ENCODE peak calls at places on chromosome 12, in eight cellular contexts. J is upper lobe of right lung, V is OCI-LY7, X is testis, H is heart left ventricle, W is body of pancreas, C is cardiac muscle cell, Q is A549. S is an unnamed sample.

GRCh38 chr12:69534389-69534822 is 50.9 kb upstream of the CCT2 start:
- DNase-seq in J (no peak), V (no peak), X (peak), H (no peak), W (peak), C (peak), Q (peak), S (no peak)

GRCh38 chr12:99153283-99153682 is 494.3 kb upstream of the GARIN6 start:
- DNase-seq in J (no peak), V (no peak), X (no peak), H (no peak), W (no peak), C (no peak), Q (no peak), S (no peak)

GRCh38 chr12:64946132-64946829 is 121.8 kb downstream of the TBC1D30 start:
- DNase-seq in J (no peak), V (no peak), X (peak), H (no peak), W (peak), C (peak), Q (no peak), S (no peak)

GRCh38 chr12:19031032-19031431 is 98.5 kb upstream of the PLEKHA5 start:
- DNase-seq in J (no peak), V (no peak), X (no peak), H (no peak), W (no peak), C (no peak), Q (peak), S (no peak)

GRCh38 chr12:92034858-92035401 is 110.7 kb downstream of the BTG1 start:
- DNase-seq in J (peak), V (peak), X (peak), H (peak), W (peak), C (no peak), Q (peak), S (peak)

GRCh38 chr12:122991623-122992275 is 11.3 kb downstream of the ARL6IP4 start:
- DNase-seq in J (no peak), V (no peak), X (no peak), H (peak), W (no peak), C (no peak), Q (no peak), S (no peak)

GRCh38 chr12:64273527-64274403 is 51.7 kb upstream of the KICS2 start:
- DNase-seq in J (no peak), V (no peak), X (peak), H (no peak), W (no peak), C (no peak), Q (peak), S (peak)

GRCh38 chr12:5200276-5201087 is 156.8 kb downstream of the KCNA5 start:
- DNase-seq in J (peak), V (peak), X (peak), H (peak), W (peak), C (peak), Q (peak), S (no peak)

GRCh38 chr12:64544796-64545382 is 65.4 kb upstream of the RASSF3 start:
- DNase-seq in J (no peak), V (no peak), X (no peak), H (no peak), W (no peak), C (no peak), Q (no peak), S (no peak)

GRCh38 chr12:22238211-22238610 is 96.3 kb downstream of the ST8SIA1 start:
- DNase-seq in J (no peak), V (no peak), X (no peak), H (no peak), W (no peak), C (no peak), Q (no peak), S (no peak)

GRCh38 chr12:104055686-104056388 is 5.8 kb upstream of the GLT8D2 start:
- DNase-seq in J (peak), V (no peak), X (peak), H (peak), W (peak), C (no peak), Q (no peak), S (no peak)

GRCh38 chr12:77723308-77723707 is 107.4 kb upstream of the NAV3 start:
- DNase-seq in J (no peak), V (no peak), X (no peak), H (no peak), W (no peak), C (no peak), Q (no peak), S (no peak)

GRCh38 chr12:62472472-62472871 is 5.8 kb downstream of the MON2 start:
- DNase-seq in J (no peak), V (no peak), X (no peak), H (no peak), W (no peak), C (no peak), Q (no peak), S (no peak)

GRCh38 chr12:67509987-67510386 is 138.6 kb upstream of the DYRK2 start:
- DNase-seq in J (no peak), V (no peak), X (no peak), H (no peak), W (no peak), C (no peak), Q (no peak), S (no peak)

GRCh38 chr12:122995503-122996187 is 15.2 kb downstream of the ARL6IP4 start:
- DNase-seq in J (no peak), V (no peak), X (peak), H (peak), W (no peak), C (no peak), Q (no peak), S (no peak)

GRCh38 chr12:124725612-124726237 is 137.9 kb downstream of the SCARB1 start:
- DNase-seq in J (no peak), V (no peak), X (no peak), H (no peak), W (no peak), C (no peak), Q (no peak), S (no peak)

GRCh38 chr12:98513379-98514318 is 1.7 kb upstream of the TMPO start:
- DNase-seq in J (no peak), V (peak), X (peak), H (no peak), W (no peak), C (no peak), Q (no peak), S (no peak)

GRCh38 chr12:127629066-127629820 is 637.7 kb upstream of the TMEM132C start:
- DNase-seq in J (no peak), V (no peak), X (no peak), H (no peak), W (no peak), C (no peak), Q (no peak), S (no peak)

GRCh38 chr12:57476162-57476992 is 3.3 kb downstream of the ARHGAP9 start:
- DNase-seq in J (peak), V (peak), X (peak), H (no peak), W (no peak), C (no peak), Q (no peak), S (peak)

GRCh38 chr12:113880337-113880736 is 85.8 kb downstream of the RBM19 start:
- DNase-seq in J (no peak), V (no peak), X (no peak), H (no peak), W (no peak), C (no peak), Q (no peak), S (no peak)

GRCh38 chr12:34198924-34199323 is 176.6 kb downstream of the ALG10 start:
- DNase-seq in J (no peak), V (no peak), X (no peak), H (no peak), W (no peak), C (no peak), Q (no peak), S (no peak)

GRCh38 chr12:29970501-29970900 is 186.8 kb upstream of the TMTC1 start:
- DNase-seq in J (no peak), V (no peak), X (no peak), H (no peak), W (no peak), C (no peak), Q (no peak), S (no peak)

DNA sequence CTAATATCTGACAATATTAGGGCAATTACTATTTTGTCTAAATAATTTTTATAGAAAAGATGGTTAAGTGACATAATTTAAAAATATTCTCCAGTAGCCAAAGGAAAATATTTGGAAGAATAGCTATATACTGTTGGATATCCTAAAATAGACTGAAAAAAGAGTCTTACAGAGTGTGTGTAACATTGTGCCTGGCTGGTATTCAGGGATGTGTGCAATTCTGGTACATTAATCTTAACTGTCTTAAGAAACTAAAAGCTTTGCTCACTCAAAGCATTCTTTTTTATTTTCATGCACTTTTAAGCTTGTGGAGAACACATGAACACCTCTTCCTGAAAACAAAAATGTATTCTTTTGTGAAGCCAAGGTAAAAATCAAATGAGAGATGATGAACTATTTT is 10.1 kb upstream of the NR2C1 start:
- DNase-seq in J (no peak), V (no peak), X (no peak), H (no peak), W (no peak), C (no peak), Q (no peak), S (no peak)
- H3K27ac ChIP-seq in J (peak), V (no peak), X (peak), H (peak), W (no peak), C (peak), Q (peak), S (no peak)

DNA sequence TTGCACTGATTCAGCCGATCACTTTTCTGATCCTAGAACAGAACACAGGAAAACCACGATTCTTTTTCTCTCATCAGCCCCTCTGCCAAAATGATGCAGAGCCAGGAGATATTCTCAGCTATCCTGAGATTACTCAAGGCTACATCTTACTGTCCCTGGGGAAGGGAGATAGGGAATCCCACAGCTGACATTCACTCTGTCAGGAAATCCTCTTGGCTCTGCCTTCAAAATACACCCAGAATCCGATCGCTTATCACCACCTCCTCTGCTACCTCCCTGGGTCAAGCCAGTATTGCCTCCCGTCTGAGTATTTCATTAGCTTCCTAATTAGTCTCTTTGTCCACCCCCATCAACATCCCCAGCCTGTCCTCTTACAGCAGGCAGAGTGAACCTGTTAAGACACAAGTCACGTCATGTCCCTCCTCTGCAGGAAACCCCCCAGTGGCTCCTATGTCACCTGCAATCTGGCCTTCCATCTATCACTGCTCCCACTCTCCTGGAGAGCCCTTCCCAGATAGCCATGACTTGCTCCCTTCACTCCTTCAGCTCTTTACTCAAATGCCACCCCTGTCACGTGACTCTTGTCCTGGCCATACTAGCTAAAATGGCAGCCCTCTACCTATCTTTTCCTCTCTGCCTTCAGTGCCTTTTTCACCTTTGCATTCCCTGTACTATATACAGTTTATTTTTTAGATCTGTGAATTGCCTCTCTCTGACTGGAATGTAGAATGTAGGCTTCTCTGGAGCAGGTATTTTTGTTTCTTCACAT is 70.3 kb downstream of the GALNT4 start:
- DNase-seq in J (no peak), V (no peak), X (no peak), H (no peak), W (no peak), C (no peak), Q (no peak), S (no peak)
- H3K4me3 ChIP-seq in J (no peak), V (no peak), X (no peak), H (peak), W (no peak), C (no peak), Q (no peak), S (no peak)

DNA sequence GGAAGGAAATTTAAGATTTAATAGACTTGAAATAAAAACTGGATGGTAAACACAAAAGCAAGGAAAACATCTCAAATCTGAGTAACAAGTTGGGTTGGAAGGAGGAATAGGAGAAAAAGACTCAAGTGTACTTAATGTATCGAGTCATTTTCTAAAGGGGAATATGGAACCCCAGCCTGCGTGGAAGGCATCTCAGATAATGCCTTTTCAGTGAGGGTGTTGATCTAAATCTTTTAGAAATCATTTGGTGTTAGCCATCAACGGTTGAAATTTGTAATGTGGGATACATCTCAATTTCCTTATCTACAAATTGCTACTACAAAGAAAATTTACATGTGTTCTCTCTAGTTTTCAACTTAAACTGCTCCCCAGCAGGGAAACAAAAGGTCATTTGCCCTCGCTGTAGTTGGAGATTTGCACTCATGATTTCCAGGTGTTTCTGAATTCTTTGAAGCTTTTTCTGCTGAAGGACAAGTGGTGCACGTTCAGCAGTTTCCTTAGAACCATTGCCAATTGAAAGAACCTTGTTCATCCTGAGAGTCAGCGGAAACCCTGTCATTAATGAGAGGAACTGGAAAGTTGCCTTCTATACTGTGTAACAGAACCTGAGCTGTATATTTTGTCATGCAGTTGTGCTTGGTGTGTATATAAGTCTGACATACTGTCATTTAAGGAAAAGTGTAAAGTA is 2.2 kb downstream of the PCBP2 start:
- DNase-seq in J (no peak), V (no peak), X (no peak), H (no peak), W (no peak), C (no peak), Q (no peak), S (peak)
- H3K27ac ChIP-seq in J (no peak), V (peak), X (no peak), H (peak), W (no peak), C (peak), Q (peak), S (peak)

DNA sequence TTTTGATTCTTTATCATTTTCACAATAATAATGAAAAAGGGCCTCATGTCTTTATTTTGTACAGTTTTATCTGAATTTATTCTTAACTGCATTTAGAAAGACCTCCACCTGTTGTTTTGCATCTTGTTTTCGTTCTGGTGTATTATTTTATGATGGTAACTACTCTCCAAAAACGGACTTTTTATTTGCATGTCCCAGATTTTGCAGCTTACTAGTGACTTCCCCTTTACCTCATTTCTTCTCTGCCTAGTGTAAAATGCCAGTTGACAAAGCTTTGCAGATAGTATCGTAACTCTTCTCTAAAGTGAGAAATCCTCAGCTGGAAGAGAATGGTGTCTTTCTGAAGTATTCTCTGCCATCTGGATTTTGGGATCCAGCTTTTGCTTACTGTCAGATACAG is 17.2 kb downstream of the PEX5 start:
- DNase-seq in J (no peak), V (peak), X (no peak), H (no peak), W (no peak), C (no peak), Q (no peak), S (no peak)
- H3K4me3 ChIP-seq in J (no peak), V (peak), X (no peak), H (no peak), W (no peak), C (no peak), Q (no peak), S (no peak)

GRCh38 chr12:107436376-107436775 is 249.2 kb upstream of the PWP1 start:
- DNase-seq in J (no peak), V (no peak), X (no peak), H (no peak), W (no peak), C (peak), Q (peak), S (no peak)
- H3K27ac ChIP-seq in J (no peak), V (no peak), X (no peak), H (no peak), W (no peak), C (no peak), Q (peak), S (no peak)

DNA sequence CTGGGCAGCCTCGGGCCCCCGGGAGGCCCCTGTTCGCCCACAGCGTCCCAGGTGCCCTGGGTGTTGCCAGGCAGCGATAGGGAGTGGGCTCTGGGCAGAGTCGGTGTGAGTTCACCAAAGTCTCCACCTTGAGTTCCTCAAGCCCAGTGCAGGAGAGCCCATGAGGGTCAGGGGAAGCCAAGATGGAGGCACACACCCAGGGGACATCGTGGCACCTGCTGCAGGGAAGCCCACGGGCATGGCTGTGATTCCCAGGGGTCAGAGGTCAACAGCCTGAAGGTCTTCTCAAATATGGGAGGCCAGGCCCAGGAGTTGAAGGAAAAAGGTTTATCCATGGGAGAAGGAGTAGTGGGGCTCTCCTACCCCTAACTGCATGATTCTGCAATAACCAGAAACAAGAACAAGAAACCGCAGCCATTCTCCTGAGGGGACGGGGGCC is 148.8 kb downstream of the ADGRD1 start:
- DNase-seq in J (peak), V (no peak), X (peak), H (peak), W (no peak), C (no peak), Q (no peak), S (no peak)
- H3K4me3 ChIP-seq in J (no peak), V (no peak), X (no peak), H (no peak), W (no peak), C (no peak), Q (no peak), S (no peak)

DNA sequence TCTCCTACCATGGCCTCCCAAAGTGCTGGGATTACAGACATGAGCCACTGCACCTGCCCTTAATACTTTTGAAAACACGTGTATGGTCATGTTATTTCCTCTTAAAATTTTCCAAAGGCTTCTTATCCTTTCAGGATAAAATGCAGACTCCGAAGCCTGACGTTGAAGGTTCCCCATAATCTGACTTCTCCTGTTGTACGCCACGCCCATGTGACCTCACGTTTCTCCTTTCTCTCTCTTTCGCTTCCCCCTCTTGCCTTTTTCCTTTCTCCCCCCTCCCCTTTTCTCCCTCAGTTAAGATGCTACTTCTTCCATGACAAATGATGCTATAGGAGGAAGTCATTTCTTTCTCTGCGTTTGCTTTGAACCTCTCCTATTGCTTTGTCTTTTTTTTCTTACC is 266.0 kb downstream of the FBXL14 start:
- DNase-seq in J (no peak), V (no peak), X (peak), H (no peak), W (no peak), C (no peak), Q (no peak), S (no peak)
- H3K27ac ChIP-seq in J (no peak), V (no peak), X (no peak), H (no peak), W (no peak), C (no peak), Q (no peak), S (no peak)

GRCh38 chr12:75977952-75978671 is 53.5 kb downstream of the PHLDA1 start:
- DNase-seq in J (no peak), V (peak), X (peak), H (no peak), W (peak), C (no peak), Q (peak), S (peak)
- H3K4me3 ChIP-seq in J (no peak), V (no peak), X (no peak), H (no peak), W (no peak), C (no peak), Q (peak), S (peak)

GRCh38 chr12:13049816-13050215 is 5.6 kb downstream of the FAM234B start:
- DNase-seq in J (no peak), V (no peak), X (no peak), H (no peak), W (no peak), C (no peak), Q (no peak), S (no peak)

GRCh38 chr12:13046914-13047472 is 2.8 kb downstream of the FAM234B start:
- DNase-seq in J (no peak), V (no peak), X (no peak), H (no peak), W (no peak), C (no peak), Q (no peak), S (no peak)

DNA sequence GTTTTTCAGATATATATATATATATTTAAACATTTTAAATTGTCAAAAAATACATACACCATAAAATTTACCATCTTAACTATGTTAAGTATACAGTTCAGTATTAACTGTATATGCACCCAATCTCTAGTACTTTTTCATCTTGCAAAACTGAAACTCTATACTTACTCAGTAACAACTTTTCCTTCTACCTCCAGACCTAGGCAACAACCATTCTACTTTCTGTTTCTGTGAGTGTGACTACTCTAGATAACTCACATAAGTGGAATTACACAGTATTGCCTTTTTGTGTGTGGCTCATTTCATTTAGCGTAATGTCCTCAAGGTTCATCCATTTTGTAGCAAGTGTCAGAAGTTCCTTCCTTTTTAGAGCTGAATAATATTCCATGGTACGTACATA is 8.2 kb downstream of the FAM234B start:
- DNase-seq in J (no peak), V (no peak), X (no peak), H (no peak), W (no peak), C (no peak), Q (no peak), S (no peak)
- H3K27ac ChIP-seq in J (no peak), V (no peak), X (no peak), H (no peak), W (no peak), C (no peak), Q (no peak), S (no peak)